ENCODE peak calls at places on chromosomes 5 and 9, in eight cellular contexts. K, V, U, I, Z, P, E and L are unnamed samples.

GRCh38 chr5:168424506-168425298 is 61.6 kb upstream of the RARS1 start:
- DNase-seq in K (peak; percentile 5), V (no peak), U (no peak), I (no peak), Z (peak; percentile 81), P (no peak), E (peak; percentile 24), L (no peak)

GRCh38 chr9:81534138-81534865 is 155.0 kb downstream of the TLE1 start:
- DNase-seq in K (no peak), V (no peak), U (no peak), I (no peak), Z (no peak), P (no peak), E (no peak), L (no peak)

GRCh38 chr5:150163547-150164059 is 3.0 kb upstream of the CDX1 start:
- DNase-seq in K (no peak), V (no peak), U (peak; percentile 57), I (no peak), Z (peak; percentile 45), P (no peak), E (no peak), L (no peak)

GRCh38 chr9:79477955-79478751 is 93.6 kb upstream of the TLE4 start:
- DNase-seq in K (no peak), V (peak; percentile 60), U (peak; percentile 82), I (peak; percentile 13), Z (no peak), P (no peak), E (peak; percentile 47), L (no peak)

GRCh38 chr5:159877894-159878448 is 38.3 kb upstream of the ADRA1B start:
- DNase-seq in K (no peak), V (no peak), U (no peak), I (no peak), Z (peak; percentile 65), P (no peak), E (no peak), L (no peak)

GRCh38 chr5:448061-448765 is 5.2 kb downstream of the EXOC3 start:
- DNase-seq in K (no peak), V (no peak), U (no peak), I (no peak), Z (no peak), P (no peak), E (no peak), L (no peak)

GRCh38 chr5:132098151-132098594 is 24.6 kb downstream of the CSF2 start:
- DNase-seq in K (peak; percentile 43), V (no peak), U (no peak), I (no peak), Z (peak; percentile 43), P (no peak), E (peak; percentile 79), L (no peak)

GRCh38 chr5:88388476-88389170 is 120.0 kb upstream of the TMEM161B start:
- DNase-seq in K (no peak), V (no peak), U (peak; percentile 95), I (no peak), Z (no peak), P (no peak), E (no peak), L (no peak)

GRCh38 chr5:135034186-135034962 is at the start of gene PITX1:
- DNase-seq in K (peak; percentile 43), V (peak; percentile 92), U (peak; percentile 71), I (no peak), Z (peak; percentile 37), P (peak; percentile 71), E (no peak), L (no peak)

GRCh38 chr9:28260331-28260730 is 687.0 kb upstream of the C9orf72 start:
- DNase-seq in K (no peak), V (no peak), U (no peak), I (no peak), Z (no peak), P (no peak), E (no peak), L (no peak)

GRCh38 chr9:125743687-125744428 is 3.3 kb upstream of the PBX3 start:
- DNase-seq in K (peak; percentile 35), V (no peak), U (no peak), I (no peak), Z (no peak), P (no peak), E (no peak), L (no peak)

DNA sequence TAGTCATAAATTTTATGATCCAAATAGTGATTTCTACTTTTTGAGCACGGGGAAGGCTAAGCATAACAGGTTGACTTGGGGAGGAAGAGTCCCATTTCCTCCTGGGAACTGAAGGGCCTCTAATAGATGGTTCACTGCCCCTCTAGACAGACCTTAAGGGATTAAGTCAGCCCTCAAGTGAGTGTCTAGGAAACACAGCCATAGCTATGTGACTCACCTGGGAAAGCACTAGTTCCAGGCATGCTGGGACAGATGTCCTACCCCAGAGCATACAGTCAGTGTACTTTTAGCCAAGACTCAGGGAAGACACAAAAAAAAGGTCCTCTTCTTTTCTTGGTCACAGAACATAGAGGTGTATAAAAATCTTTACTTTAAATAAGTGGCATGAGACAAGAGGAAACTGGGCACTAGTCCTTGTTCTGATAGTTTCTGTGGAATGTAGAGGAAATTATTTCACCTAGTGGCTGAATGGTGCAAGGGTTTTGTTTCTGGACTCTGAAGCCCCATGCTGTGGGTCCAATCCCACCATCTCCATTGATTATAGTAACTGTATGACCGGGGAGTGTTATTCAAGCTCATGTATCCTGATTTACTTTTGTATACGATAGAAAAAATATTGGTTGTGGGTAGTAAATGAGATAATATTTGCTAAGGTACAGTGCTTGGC is 86.0 kb downstream of the NREP start:
- DNase-seq in K (no peak), V (no peak), U (peak; percentile 15), I (no peak), Z (no peak), P (no peak), E (no peak), L (no peak)
- TF ChIP-seq CTCF in K (peak; percentile 61), V (no peak), U (no peak), I (peak; percentile 40), Z (no peak), P (no peak), E (peak; percentile 30), L (no peak)

GRCh38 chr5:82347213-82347947 is 69.2 kb upstream of the RPS23 start:
- DNase-seq in K (peak; percentile 55), V (no peak), U (peak; percentile 17), I (no peak), Z (peak; percentile 81), P (no peak), E (peak; percentile 85), L (no peak)

GRCh38 chr5:82351754-82352145 is 73.6 kb upstream of the RPS23 start:
- DNase-seq in K (peak; percentile 78), V (no peak), U (peak; percentile 77), I (no peak), Z (peak; percentile 94), P (no peak), E (peak; percentile 70), L (no peak)

GRCh38 chr5:82348749-82349148 is 70.6 kb upstream of the RPS23 start:
- DNase-seq in K (peak; percentile 14), V (no peak), U (no peak), I (no peak), Z (peak; percentile 74), P (no peak), E (no peak), L (no peak)

GRCh38 chr5:82352146-82352791 is 74.1 kb upstream of the RPS23 start:
- DNase-seq in K (no peak), V (no peak), U (no peak), I (no peak), Z (peak; percentile 30), P (no peak), E (peak; percentile 48), L (no peak)

GRCh38 chr5:82349651-82350050 is 71.5 kb upstream of the RPS23 start:
- DNase-seq in K (peak; percentile 13), V (peak; percentile 67), U (peak; percentile 83), I (no peak), Z (peak; percentile 56), P (no peak), E (no peak), L (no peak)
- TF ChIP-seq CTCF in K (peak; percentile 80), V (peak; percentile 84), U (peak; percentile 91), I (peak; percentile 51), Z (peak; percentile 50), P (no peak), E (peak; percentile 69), L (peak; percentile 53)

GRCh38 chr9:124399323-124399962 is 15.8 kb downstream of the PSMB7 start:
- DNase-seq in K (peak; percentile 46), V (no peak), U (peak; percentile 64), I (no peak), Z (peak; percentile 77), P (no peak), E (peak; percentile 18), L (no peak)
- TF ChIP-seq CTCF in K (no peak), V (no peak), U (no peak), I (no peak), Z (peak; percentile 50), P (no peak), E (peak; percentile 25), L (no peak)

GRCh38 chr5:140244525-140245025 is 58.3 kb downstream of the PFDN1 start:
- DNase-seq in K (peak; percentile 87), V (peak; percentile 92), U (peak; percentile 96), I (peak; percentile 88), Z (peak; percentile 87), P (peak; percentile 89), E (peak; percentile 87), L (peak; percentile 44)

GRCh38 chr5:140245354-140245753 is 57.5 kb downstream of the PFDN1 start:
- DNase-seq in K (no peak), V (no peak), U (no peak), I (no peak), Z (no peak), P (no peak), E (no peak), L (no peak)

GRCh38 chr5:140245926-140246325 is 57.0 kb downstream of the PFDN1 start:
- DNase-seq in K (no peak), V (no peak), U (no peak), I (no peak), Z (no peak), P (no peak), E (no peak), L (no peak)

GRCh38 chr5:140243855-140244254 is 59.0 kb downstream of the PFDN1 start:
- DNase-seq in K (no peak), V (no peak), U (no peak), I (no peak), Z (no peak), P (no peak), E (no peak), L (no peak)

DNA sequence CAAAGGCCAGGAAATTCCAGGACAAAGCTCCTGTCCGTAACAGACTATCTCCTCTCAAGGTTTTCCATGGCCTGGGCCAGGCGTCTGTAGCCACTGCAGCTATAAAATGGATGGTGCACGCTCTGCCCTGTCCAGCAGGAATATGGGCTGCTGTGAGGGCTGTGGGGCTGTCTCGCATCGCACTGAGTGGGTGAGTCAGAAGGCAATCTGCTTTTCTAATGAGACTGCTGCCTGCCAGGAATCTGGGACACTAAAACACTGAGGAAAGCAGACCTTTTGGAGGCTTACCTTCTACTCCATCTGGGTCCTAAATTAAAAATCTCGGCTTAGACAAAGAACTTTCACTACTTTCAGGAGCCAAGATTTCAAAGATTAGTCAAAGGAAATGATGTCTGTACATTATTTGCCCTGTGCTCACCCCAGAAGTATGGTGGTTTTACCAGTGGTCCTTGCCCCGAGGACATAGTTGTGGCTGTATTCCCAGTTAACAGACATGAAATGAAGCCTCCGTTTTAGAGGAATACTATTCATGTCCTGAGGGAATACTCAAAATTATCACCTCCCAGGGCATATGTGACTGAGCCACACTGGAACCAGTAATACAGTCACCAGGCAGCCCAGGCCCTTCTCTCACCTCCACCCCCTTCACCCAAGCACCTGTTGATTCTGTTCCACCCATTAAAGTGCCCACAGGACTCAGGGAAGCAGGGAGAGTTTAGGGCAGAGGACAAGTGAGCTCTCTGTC is 56.4 kb downstream of the PFDN1 start:
- DNase-seq in K (peak; percentile 92), V (no peak), U (no peak), I (no peak), Z (peak; percentile 71), P (no peak), E (peak; percentile 81), L (no peak)
- TF ChIP-seq CTCF in K (no peak), V (no peak), U (no peak), I (no peak), Z (peak; percentile 34), P (no peak), E (peak; percentile 24), L (no peak)